ENCODE peak calls at places on chromosomes 4 and X, in six cellular contexts. One of them, this sample, is unnamed.

GRCh38 chr4:65580551-65580950 is 89.7 kb downstream of the EPHA5 start:
- DNase-seq in upper lobe of right lung: no peak
- DNase-seq in transverse colon: no peak
- DNase-seq in mammary epithelial cell: no peak
- DNase-seq in colonic mucosa: no peak
- DNase-seq in IMR-90: no peak
- DNase-seq in this sample: no peak

GRCh38 chr4:777520-778262 is 48.2 kb downstream of the CPLX1 start:
- DNase-seq in colonic mucosa: no peak
- DNase-seq in upper lobe of right lung: no peak
- DNase-seq in transverse colon: no peak
- DNase-seq in IMR-90: no peak
- DNase-seq in mammary epithelial cell: no peak
- DNase-seq in this sample: no peak

GRCh38 chr4:1705732-1706131 is 6.4 kb downstream of the SLBP start:
- DNase-seq in transverse colon: no peak
- DNase-seq in IMR-90: no peak
- DNase-seq in colonic mucosa: no peak
- DNase-seq in upper lobe of right lung: peak
- DNase-seq in mammary epithelial cell: no peak
- DNase-seq in this sample: no peak

GRCh38 chrX:110210417-110211139 is 107.3 kb downstream of the AMMECR1 start:
- DNase-seq in transverse colon: no peak
- DNase-seq in upper lobe of right lung: no peak
- DNase-seq in mammary epithelial cell: peak
- DNase-seq in colonic mucosa: no peak
- DNase-seq in IMR-90: peak
- DNase-seq in this sample: no peak

GRCh38 chr4:54897590-54897989 is 227.8 kb downstream of the KDR start:
- DNase-seq in upper lobe of right lung: no peak
- DNase-seq in IMR-90: peak
- DNase-seq in transverse colon: no peak
- DNase-seq in colonic mucosa: no peak
- DNase-seq in mammary epithelial cell: no peak
- DNase-seq in this sample: no peak

GRCh38 chr4:55933611-55934010 is 15.1 kb upstream of the CEP135 start:
- DNase-seq in IMR-90: no peak
- DNase-seq in colonic mucosa: no peak
- DNase-seq in upper lobe of right lung: no peak
- DNase-seq in mammary epithelial cell: no peak
- DNase-seq in transverse colon: no peak
- DNase-seq in this sample: no peak

GRCh38 chrX:76127341-76127740 is 45.5 kb upstream of the PBDC1 start:
- DNase-seq in mammary epithelial cell: no peak
- DNase-seq in colonic mucosa: no peak
- DNase-seq in transverse colon: no peak
- DNase-seq in IMR-90: no peak
- DNase-seq in upper lobe of right lung: no peak
- DNase-seq in this sample: no peak

GRCh38 chr4:17577660-17578481 is 873 bp downstream of the LAP3 start:
- DNase-seq in upper lobe of right lung: peak
- DNase-seq in transverse colon: peak
- DNase-seq in colonic mucosa: peak
- DNase-seq in IMR-90: peak
- DNase-seq in mammary epithelial cell: peak
- DNase-seq in this sample: peak

GRCh38 chrX:12686324-12686723 is 104.9 kb upstream of the PRPS2 start:
- DNase-seq in mammary epithelial cell: no peak
- DNase-seq in transverse colon: no peak
- DNase-seq in upper lobe of right lung: no peak
- DNase-seq in IMR-90: no peak
- DNase-seq in colonic mucosa: no peak
- DNase-seq in this sample: peak

GRCh38 chrX:40083120-40083978 is 14.4 kb downstream of the BCOR start:
- DNase-seq in transverse colon: no peak
- DNase-seq in IMR-90: no peak
- DNase-seq in colonic mucosa: no peak
- DNase-seq in mammary epithelial cell: peak
- DNase-seq in upper lobe of right lung: peak
- DNase-seq in this sample: peak

GRCh38 chr4:6917445-6918241 is 8.0 kb downstream of the TBC1D14 start:
- DNase-seq in transverse colon: peak
- DNase-seq in upper lobe of right lung: peak
- DNase-seq in IMR-90: no peak
- DNase-seq in colonic mucosa: peak
- DNase-seq in mammary epithelial cell: no peak
- DNase-seq in this sample: peak

GRCh38 chr4:114598191-114599121 is at the start of gene UGT8:
- DNase-seq in mammary epithelial cell: peak
- DNase-seq in colonic mucosa: peak
- DNase-seq in upper lobe of right lung: peak
- DNase-seq in IMR-90: no peak
- DNase-seq in transverse colon: peak
- DNase-seq in this sample: peak

GRCh38 chr4:45910511-45910910 is 213.3 kb downstream of the GABRG1 start:
- DNase-seq in transverse colon: no peak
- DNase-seq in IMR-90: no peak
- DNase-seq in upper lobe of right lung: no peak
- DNase-seq in mammary epithelial cell: no peak
- DNase-seq in colonic mucosa: no peak
- DNase-seq in this sample: no peak

GRCh38 chr4:17418010-17418409 is 93.9 kb downstream of the QDPR start:
- DNase-seq in mammary epithelial cell: no peak
- DNase-seq in colonic mucosa: no peak
- DNase-seq in transverse colon: no peak
- DNase-seq in upper lobe of right lung: no peak
- DNase-seq in IMR-90: no peak
- DNase-seq in this sample: no peak

GRCh38 chr4:107669068-107669467 is 51.0 kb downstream of the PAPSS1 start:
- DNase-seq in colonic mucosa: no peak
- DNase-seq in mammary epithelial cell: no peak
- DNase-seq in IMR-90: no peak
- DNase-seq in transverse colon: no peak
- DNase-seq in upper lobe of right lung: no peak
- DNase-seq in this sample: no peak

GRCh38 chr4:103415801-103416200 is 217.7 kb upstream of the CENPE start:
- DNase-seq in upper lobe of right lung: no peak
- DNase-seq in IMR-90: no peak
- DNase-seq in mammary epithelial cell: no peak
- DNase-seq in colonic mucosa: no peak
- DNase-seq in transverse colon: no peak
- DNase-seq in this sample: no peak

DNA sequence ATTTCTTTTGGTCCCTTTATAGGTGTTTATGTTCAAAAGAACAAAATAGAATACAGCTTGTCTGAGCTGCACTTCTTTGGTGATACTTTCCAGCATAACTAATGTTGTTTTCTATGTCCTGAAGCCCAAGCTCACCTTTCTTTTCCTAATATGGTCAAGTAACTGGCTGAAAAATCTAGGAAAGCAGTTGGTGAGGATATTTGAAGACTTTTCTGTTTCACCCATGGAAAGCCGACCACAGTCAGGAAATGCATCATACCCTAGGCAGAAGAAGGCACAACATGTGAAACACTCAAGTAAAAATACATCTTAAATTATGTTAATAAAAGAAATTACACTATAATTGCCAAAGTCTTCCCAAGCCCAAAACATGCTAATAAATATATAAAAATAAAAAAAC is 337.0 kb downstream of the PDGFC start:
- DNase-seq in transverse colon: no peak
- DNase-seq in upper lobe of right lung: no peak
- DNase-seq in IMR-90: peak
- DNase-seq in mammary epithelial cell: no peak
- DNase-seq in colonic mucosa: no peak
- DNase-seq in this sample: no peak
- H3K27ac ChIP-seq in transverse colon: no peak
- H3K27ac ChIP-seq in upper lobe of right lung: no peak
- H3K27ac ChIP-seq in IMR-90: no peak
- H3K27ac ChIP-seq in mammary epithelial cell: no peak
- H3K27ac ChIP-seq in colonic mucosa: no peak
- H3K27ac ChIP-seq in this sample: no peak

DNA sequence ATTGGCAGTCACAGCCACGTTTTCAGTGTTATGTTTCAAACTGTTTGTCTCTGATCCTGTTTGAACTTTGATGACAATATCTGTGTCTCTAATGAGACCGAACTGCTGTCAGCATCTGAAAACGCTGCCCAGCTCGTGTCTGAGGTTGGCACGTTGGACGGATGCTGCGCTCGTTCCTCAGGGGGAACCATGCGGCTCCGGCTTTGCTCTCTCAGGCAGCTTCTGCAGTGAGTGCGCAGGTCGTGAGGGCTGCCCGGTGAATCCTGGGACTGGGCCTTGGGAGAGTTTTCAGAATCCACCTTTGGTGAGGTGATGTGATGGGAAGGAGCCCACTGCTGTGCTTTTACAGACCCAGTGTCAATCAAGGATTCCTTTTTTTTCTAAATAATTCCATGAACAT is 58.4 kb upstream of the SORBS2 start:
- DNase-seq in IMR-90: no peak
- DNase-seq in colonic mucosa: no peak
- DNase-seq in mammary epithelial cell: no peak
- DNase-seq in transverse colon: no peak
- DNase-seq in upper lobe of right lung: no peak
- DNase-seq in this sample: no peak
- H3K27ac ChIP-seq in IMR-90: no peak
- H3K27ac ChIP-seq in colonic mucosa: no peak
- H3K27ac ChIP-seq in mammary epithelial cell: no peak
- H3K27ac ChIP-seq in transverse colon: no peak
- H3K27ac ChIP-seq in upper lobe of right lung: no peak
- H3K27ac ChIP-seq in this sample: no peak

GRCh38 chrX:17527932-17528331 is 152.9 kb downstream of the NHS start:
- DNase-seq in colonic mucosa: no peak
- DNase-seq in upper lobe of right lung: no peak
- DNase-seq in mammary epithelial cell: no peak
- DNase-seq in transverse colon: no peak
- DNase-seq in IMR-90: no peak
- DNase-seq in this sample: no peak
- H3K27ac ChIP-seq in colonic mucosa: no peak
- H3K27ac ChIP-seq in upper lobe of right lung: peak
- H3K27ac ChIP-seq in mammary epithelial cell: no peak
- H3K27ac ChIP-seq in transverse colon: peak
- H3K27ac ChIP-seq in IMR-90: peak
- H3K27ac ChIP-seq in this sample: peak

DNA sequence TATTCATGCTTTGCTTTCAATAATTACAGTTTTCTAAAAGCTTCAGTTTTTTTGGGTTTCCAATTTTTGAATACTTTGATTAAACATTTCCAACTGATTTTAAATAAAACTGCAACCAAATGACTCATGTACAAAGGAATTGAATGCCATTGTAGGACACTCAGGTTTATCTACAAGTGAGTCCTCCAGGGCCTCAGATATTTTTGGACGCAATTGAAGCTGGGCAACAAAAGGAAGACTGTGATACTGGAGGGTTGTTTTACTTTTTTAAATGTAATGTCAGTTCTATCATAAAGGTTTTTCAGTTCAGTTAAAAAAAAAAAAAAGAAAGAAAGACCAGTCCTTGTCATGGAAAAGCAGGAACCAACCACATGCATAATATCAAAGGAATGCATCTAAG is 64.2 kb downstream of the MAGEA10 start:
- DNase-seq in colonic mucosa: no peak
- DNase-seq in transverse colon: no peak
- DNase-seq in IMR-90: no peak
- DNase-seq in upper lobe of right lung: no peak
- DNase-seq in mammary epithelial cell: no peak
- DNase-seq in this sample: no peak
- H3K27ac ChIP-seq in colonic mucosa: no peak
- H3K27ac ChIP-seq in transverse colon: no peak
- H3K27ac ChIP-seq in IMR-90: no peak
- H3K27ac ChIP-seq in upper lobe of right lung: no peak
- H3K27ac ChIP-seq in mammary epithelial cell: no peak
- H3K27ac ChIP-seq in this sample: no peak

GRCh38 chr4:30881985-30882384 is 161.8 kb downstream of the PCDH7 start:
- DNase-seq in upper lobe of right lung: no peak
- DNase-seq in colonic mucosa: no peak
- DNase-seq in IMR-90: no peak
- DNase-seq in mammary epithelial cell: no peak
- DNase-seq in transverse colon: no peak
- DNase-seq in this sample: no peak
- H3K27ac ChIP-seq in upper lobe of right lung: no peak
- H3K27ac ChIP-seq in colonic mucosa: no peak
- H3K27ac ChIP-seq in IMR-90: no peak
- H3K27ac ChIP-seq in mammary epithelial cell: no peak
- H3K27ac ChIP-seq in transverse colon: no peak
- H3K27ac ChIP-seq in this sample: no peak

GRCh38 chrX:71183341-71183740 is 38.7 kb downstream of the NLGN3 start:
- DNase-seq in transverse colon: no peak
- DNase-seq in mammary epithelial cell: no peak
- DNase-seq in IMR-90: no peak
- DNase-seq in colonic mucosa: no peak
- DNase-seq in upper lobe of right lung: no peak
- DNase-seq in this sample: no peak

GRCh38 chrX:71181910-71182799 is 37.5 kb downstream of the NLGN3 start:
- DNase-seq in colonic mucosa: peak
- DNase-seq in upper lobe of right lung: peak
- DNase-seq in IMR-90: peak
- DNase-seq in mammary epithelial cell: peak
- DNase-seq in transverse colon: peak
- DNase-seq in this sample: peak

GRCh38 chrX:71181558-71181909 is 36.9 kb downstream of the NLGN3 start:
- DNase-seq in mammary epithelial cell: no peak
- DNase-seq in colonic mucosa: peak
- DNase-seq in transverse colon: peak
- DNase-seq in IMR-90: no peak
- DNase-seq in upper lobe of right lung: no peak
- DNase-seq in this sample: no peak

GRCh38 chrX:71184803-71185495 is 38.1 kb upstream of the GJB1 start:
- DNase-seq in upper lobe of right lung: no peak
- DNase-seq in colonic mucosa: no peak
- DNase-seq in transverse colon: no peak
- DNase-seq in IMR-90: no peak
- DNase-seq in mammary epithelial cell: no peak
- DNase-seq in this sample: no peak

DNA sequence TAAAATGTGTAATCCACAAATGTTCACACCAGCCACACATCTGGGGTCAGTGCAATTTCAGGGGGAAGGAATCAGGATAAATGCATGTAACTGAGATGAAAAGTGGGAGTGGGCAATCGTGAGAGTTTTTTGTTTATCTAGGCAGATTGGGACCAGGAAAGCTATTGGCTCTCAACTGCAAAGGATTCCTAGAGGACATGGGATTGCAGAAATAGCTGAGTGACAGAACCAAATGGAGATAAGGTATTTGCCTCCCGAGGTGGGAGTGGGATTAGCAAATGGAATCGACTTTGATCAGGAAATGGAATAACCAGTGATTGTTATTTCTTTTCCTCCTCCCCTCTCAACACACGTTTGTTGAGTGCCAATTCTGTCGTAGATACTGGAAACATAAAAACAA is 38.9 kb upstream of the GJB1 start:
- DNase-seq in colonic mucosa: no peak
- DNase-seq in mammary epithelial cell: no peak
- DNase-seq in IMR-90: no peak
- DNase-seq in transverse colon: no peak
- DNase-seq in upper lobe of right lung: no peak
- DNase-seq in this sample: no peak
- H3K27ac ChIP-seq in colonic mucosa: no peak
- H3K27ac ChIP-seq in mammary epithelial cell: no peak
- H3K27ac ChIP-seq in IMR-90: no peak
- H3K27ac ChIP-seq in transverse colon: no peak
- H3K27ac ChIP-seq in upper lobe of right lung: no peak
- H3K27ac ChIP-seq in this sample: no peak

GRCh38 chr4:140049924-140050681 is 103.9 kb downstream of the MAML3 start:
- DNase-seq in mammary epithelial cell: no peak
- DNase-seq in transverse colon: no peak
- DNase-seq in upper lobe of right lung: no peak
- DNase-seq in colonic mucosa: no peak
- DNase-seq in IMR-90: peak
- DNase-seq in this sample: no peak
- H3K27ac ChIP-seq in mammary epithelial cell: no peak
- H3K27ac ChIP-seq in transverse colon: peak
- H3K27ac ChIP-seq in upper lobe of right lung: peak
- H3K27ac ChIP-seq in colonic mucosa: peak
- H3K27ac ChIP-seq in IMR-90: no peak
- H3K27ac ChIP-seq in this sample: peak